ENCODE peak calls at places on chromosome 16, in four cellular contexts. Q is K562, K is HepG2, E is GM12878. M is an unnamed sample.

GRCh38 chr16:88337021-88337420 is 45.7 kb upstream of the ZNF469 start:
- DNase-seq in E (no peak), K (no peak), Q (no peak), M (no peak)

GRCh38 chr16:71737501-71737900 is 13.0 kb upstream of the PHLPP2 start:
- DNase-seq in Q (no peak), E (no peak), K (no peak), M (no peak)

GRCh38 chr16:1870365-1871082 is 1.4 kb downstream of the MEIOB start:
- DNase-seq in K (peak; percentile 89), E (no peak), Q (no peak), M (peak; percentile 60)

GRCh38 chr16:23296994-23297393 is 5.1 kb upstream of the SCNN1B start:
- DNase-seq in K (peak; percentile 24), Q (peak; percentile 55), E (no peak), M (peak; percentile 57)

GRCh38 chr16:8673611-8674412 is 605 bp upstream of the ABAT start:
- DNase-seq in E (no peak), K (no peak), Q (no peak), M (no peak)

GRCh38 chr16:89574681-89575246 is 794 bp upstream of the CPNE7 start:
- DNase-seq in K (no peak), Q (peak; percentile 86), E (no peak), M (peak; percentile 84)

GRCh38 chr16:50309527-50310307 is 43.4 kb downstream of the ADCY7 start:
- DNase-seq in K (peak; percentile 82), Q (no peak), E (no peak), M (no peak)

GRCh38 chr16:4692460-4693295 is 684 bp upstream of the NUDT16L1 start:
- DNase-seq in K (no peak), Q (peak; percentile 48), E (no peak), M (no peak)

GRCh38 chr16:50842013-50842505 is 100.2 kb downstream of the CYLD start:
- DNase-seq in E (no peak), K (no peak), Q (no peak), M (no peak)

GRCh38 chr16:590165-590874 is 454 bp downstream of the RAB40C start:
- DNase-seq in K (no peak), Q (peak; percentile 40), E (no peak), M (no peak)

GRCh38 chr16:83418565-83418964 is 389.2 kb upstream of the HSBP1 start:
- DNase-seq in E (no peak), Q (no peak), K (no peak), M (no peak)

GRCh38 chr16:81630632-81631026 is 148.5 kb upstream of the PLCG2 start:
- DNase-seq in Q (no peak), E (no peak), K (no peak), M (no peak)

GRCh38 chr16:80573700-80574120 is 32.9 kb downstream of the DYNLRB2 start:
- DNase-seq in Q (no peak), K (no peak), E (no peak), M (no peak)

GRCh38 chr16:58121132-58121531 is 8.0 kb downstream of the CFAP20 start:
- DNase-seq in E (no peak), K (no peak), Q (peak; percentile 25), M (no peak)

GRCh38 chr16:77434365-77435239 is at the start of gene ADAMTS18:
- DNase-seq in Q (no peak), K (no peak), E (no peak), M (no peak)

GRCh38 chr16:17334096-17334495 is 136.7 kb downstream of the XYLT1 start:
- DNase-seq in K (no peak), Q (no peak), E (no peak), M (no peak)

DNA sequence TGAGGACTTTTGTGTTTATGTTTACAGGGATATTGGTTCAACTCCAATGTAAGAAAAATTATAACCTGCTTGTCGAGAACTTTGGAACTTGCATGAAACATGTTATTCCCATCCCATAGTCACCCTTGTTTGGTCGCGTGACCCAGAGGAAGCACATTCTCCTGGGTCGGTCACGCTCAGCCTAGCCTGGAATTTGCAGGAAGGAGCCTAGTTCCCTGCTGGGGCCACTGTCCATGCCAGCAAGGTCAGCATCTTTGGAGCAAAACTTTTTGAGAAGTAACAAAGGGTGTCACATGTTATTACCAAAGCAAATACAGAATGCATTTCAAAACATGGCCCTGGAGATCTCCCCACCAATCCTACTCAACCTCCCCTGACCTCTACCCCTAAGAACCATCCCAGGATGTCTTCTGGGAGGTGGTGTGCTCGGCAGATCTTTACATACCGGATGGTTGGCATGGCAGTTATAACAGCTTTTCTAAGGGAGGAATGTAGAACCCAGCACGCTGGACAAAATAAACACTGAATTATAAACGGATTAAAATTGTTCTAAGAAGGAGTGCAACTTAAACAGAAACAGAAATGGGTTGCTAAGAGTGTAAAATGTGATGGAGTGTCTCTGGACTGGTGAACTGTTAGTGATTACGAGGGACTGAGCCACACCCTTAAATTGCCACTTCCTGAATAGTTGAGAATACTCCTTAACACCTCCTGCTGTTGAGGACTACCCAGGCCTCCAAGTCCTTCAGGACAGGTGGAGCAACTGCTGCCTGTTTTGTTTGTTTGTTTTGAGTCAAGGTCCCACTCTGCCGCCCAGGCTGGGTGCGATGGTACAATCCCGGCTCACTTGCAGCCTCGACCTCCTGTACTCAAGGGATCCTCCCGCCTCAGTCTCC is 26.0 kb upstream of the IRF8 start:
- DNase-seq in K (no peak), Q (no peak), E (no peak), M (no peak)
- TF ChIP-seq MYC in K (no peak), Q (no peak), E (no peak), M (no peak)

GRCh38 chr16:3488801-3489200 is 6.5 kb downstream of the C16orf90 start:
- DNase-seq in Q (no peak), E (no peak), K (no peak), M (no peak)
- TF ChIP-seq CHD4 in Q (no peak), E (no peak), K (no peak), M (no peak)

DNA sequence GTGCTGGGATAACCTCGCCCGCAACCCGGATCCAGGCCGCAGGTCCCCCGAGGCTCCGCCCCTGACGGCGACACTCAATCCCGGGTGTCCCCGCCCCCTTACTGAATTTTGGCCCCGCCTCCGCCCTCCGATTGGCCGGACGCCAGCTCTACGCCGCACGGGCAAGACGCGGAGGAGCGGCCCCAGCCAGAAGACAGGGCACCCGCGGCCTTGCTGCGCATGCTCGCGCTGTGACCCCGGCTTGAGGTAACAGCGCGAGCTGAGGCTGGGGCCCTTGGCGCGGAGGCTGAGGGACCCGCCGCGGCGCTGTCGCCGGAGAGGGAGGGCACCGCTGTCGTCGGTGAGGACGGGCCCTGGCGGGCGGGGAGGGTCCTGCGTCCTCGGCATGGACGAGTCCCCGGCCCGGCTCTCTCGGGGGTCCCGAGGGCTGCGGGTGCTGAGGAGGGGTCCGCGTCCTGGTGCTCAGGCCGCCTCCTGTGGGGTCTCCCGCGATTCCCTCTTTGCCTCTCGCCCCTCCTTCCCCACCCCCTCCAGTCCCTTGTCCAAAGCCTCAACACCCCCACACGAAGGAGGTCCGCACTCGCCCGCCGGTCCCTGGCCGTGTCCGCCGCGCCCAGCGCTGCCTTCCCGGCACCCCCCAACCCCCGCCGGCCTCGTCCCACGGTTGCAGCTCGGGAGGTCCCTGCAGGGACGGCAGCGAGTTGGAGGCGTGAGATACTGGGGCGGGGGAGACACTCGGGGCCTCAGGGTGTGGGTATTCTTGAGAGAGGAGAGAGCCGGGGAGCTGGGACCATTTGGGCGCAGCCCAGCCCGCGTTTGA is at the start of gene FLYWCH2:
- DNase-seq in K (peak; percentile 91), E (peak; percentile 90), Q (peak; percentile 96), M (peak; percentile 83)
- TF ChIP-seq POLR2A in K (peak; percentile 73), E (peak; percentile 93), Q (peak; percentile 84), M (peak; percentile 87)

GRCh38 chr16:25066426-25066746 is 45.2 kb upstream of the LCMT1 start:
- DNase-seq in Q (peak; percentile 17), E (no peak), K (no peak), M (no peak)

GRCh38 chr16:25063102-25063501 is 47.9 kb upstream of the ARHGAP17 start:
- DNase-seq in K (no peak), E (no peak), Q (no peak), M (no peak)

GRCh38 chr16:25064967-25065366 is 46.6 kb upstream of the LCMT1 start:
- DNase-seq in E (no peak), Q (no peak), K (peak; percentile 65), M (no peak)

GRCh38 chr16:25065899-25066298 is 45.6 kb upstream of the LCMT1 start:
- DNase-seq in E (no peak), Q (peak; percentile 37), K (peak; percentile 15), M (no peak)

DNA sequence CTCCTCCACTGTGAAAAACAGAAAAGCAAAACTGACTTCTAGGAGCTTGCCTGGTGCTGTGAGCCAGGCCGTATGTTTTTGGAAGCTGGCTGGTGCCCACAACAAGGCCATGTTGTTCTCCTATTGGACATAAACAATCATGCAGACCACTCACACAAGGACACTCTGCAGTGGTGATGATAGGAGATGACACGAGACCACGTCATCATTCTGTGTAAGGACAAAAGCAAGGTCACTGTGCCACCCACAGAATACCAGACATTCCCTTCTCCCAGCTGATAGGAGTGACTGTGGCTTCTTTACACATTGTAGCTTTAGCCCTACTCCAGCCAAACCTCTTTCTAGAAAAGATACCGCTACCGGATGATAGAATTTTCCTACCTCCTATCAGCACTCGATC is 47.7 kb upstream of the LCMT1 start:
- DNase-seq in Q (peak; percentile 70), E (no peak), K (peak; percentile 76), M (no peak)
- TF ChIP-seq MYC in Q (no peak), E (no peak), K (no peak), M (no peak)

GRCh38 chr16:84807776-84808175 is 12.0 kb upstream of the CRISPLD2 start:
- DNase-seq in E (no peak), Q (no peak), K (no peak), M (no peak)
- TF ChIP-seq CHD4 in E (no peak), Q (no peak), K (no peak), M (no peak)

GRCh38 chr16:11966173-11966572 is 1.2 kb downstream of the TNFRSF17 start:
- DNase-seq in K (no peak), Q (no peak), E (peak; percentile 76), M (no peak)
- TF ChIP-seq POLR2A in K (no peak), Q (no peak), E (no peak), M (no peak)